ENCODE peak calls at places on chromosomes 7 and 10, in ten cellular contexts. X, I, O, V, T, L, S, H, J and G are unnamed samples.

GRCh38 chr10:111732116-111732785 is 451.3 kb downstream of the GPAM start:
- DNase-seq in V (no peak), I (no peak), X (no peak), L (no peak), J (no peak), H (no peak), S (no peak), T (no peak), O (no peak), G (no peak)

GRCh38 chr10:33155720-33156638 is 178.5 kb downstream of the NRP1 start:
- DNase-seq in X (no peak), S (no peak), J (peak), V (peak), I (peak), T (peak), L (no peak), H (peak), O (no peak), G (peak)

GRCh38 chr10:48463318-48464003 is 141.4 kb downstream of the ARHGAP22 start:
- DNase-seq in H (no peak), O (no peak), S (peak), J (no peak), L (no peak), X (no peak), I (no peak), T (no peak), V (peak), G (peak)

GRCh38 chr7:129805086-129805719 is 147.6 kb downstream of the UBE2H start:
- DNase-seq in L (no peak), H (no peak), S (no peak), I (no peak), T (no peak), J (no peak), V (no peak), O (no peak), X (no peak), G (no peak)

GRCh38 chr7:107684947-107685463 is 24.4 kb downstream of the SLC26A4 start:
- DNase-seq in O (no peak), V (no peak), L (no peak), S (no peak), H (no peak), X (no peak), T (no peak), I (no peak), J (no peak), G (no peak)

GRCh38 chr10:77827383-77827782 is 99.2 kb downstream of the DLG5 start:
- DNase-seq in H (no peak), V (no peak), S (no peak), T (no peak), J (no peak), L (no peak), X (no peak), I (no peak), O (no peak), G (no peak)

GRCh38 chr10:48332166-48332870 is 25.8 kb downstream of the MAPK8 start:
- DNase-seq in S (no peak), X (no peak), T (no peak), V (no peak), L (no peak), H (no peak), J (no peak), O (no peak), I (no peak), G (no peak)

GRCh38 chr7:159191236-159191635 is 46.6 kb upstream of the VIPR2 start:
- DNase-seq in S (no peak), V (no peak), I (no peak), T (no peak), H (no peak), L (no peak), O (no peak), J (no peak), X (no peak), G (no peak)

GRCh38 chr10:79249156-79250121 is 97.8 kb upstream of the PPIF start:
- DNase-seq in S (no peak), J (no peak), O (no peak), V (no peak), L (no peak), I (no peak), H (peak), T (no peak), X (no peak), G (no peak)